ENCODE peak calls at places on chromosome 1, in six cellular contexts. N, I, V, R, W and H are unnamed samples.

GRCh38 chr1:172040466-172040865 is 199.2 kb downstream of the DNM3 start:
- DNase-seq in N (no peak), I (peak; percentile 29), V (no peak), R (no peak), W (peak; percentile 11), H (no peak)

GRCh38 chr1:198830397-198830796 is 191.6 kb downstream of the PTPRC start:
- DNase-seq in N (no peak), I (no peak), V (no peak), R (no peak), W (no peak), H (no peak)

GRCh38 chr1:108858541-108858940 is 1.6 kb upstream of the AKNAD1 start:
- DNase-seq in N (no peak), I (no peak), V (no peak), R (no peak), W (no peak), H (no peak)

GRCh38 chr1:56301791-56302190 is 277.6 kb downstream of the PLPP3 start:
- DNase-seq in N (no peak), I (peak; percentile 29), V (no peak), R (no peak), W (no peak), H (no peak)

GRCh38 chr1:176754663-176755062 is 291.7 kb downstream of the PAPPA2 start:
- DNase-seq in N (no peak), I (no peak), V (no peak), R (no peak), W (no peak), H (no peak)

GRCh38 chr1:237084399-237085077 is 42.6 kb downstream of the RYR2 start:
- DNase-seq in N (no peak), I (no peak), V (no peak), R (no peak), W (no peak), H (no peak)

GRCh38 chr1:18452550-18452949 is 28.2 kb upstream of the KLHDC7A start:
- DNase-seq in N (no peak), I (no peak), V (no peak), R (no peak), W (peak; percentile 37), H (peak; percentile 50)

GRCh38 chr1:99594205-99594604 is 51.7 kb upstream of the PALMD start:
- DNase-seq in N (no peak), I (no peak), V (no peak), R (no peak), W (no peak), H (no peak)

GRCh38 chr1:205817988-205818387 is 5.0 kb upstream of the SLC41A1 start:
- DNase-seq in N (no peak), I (no peak), V (no peak), R (no peak), W (no peak), H (no peak)

GRCh38 chr1:181459067-181459466 is 24.2 kb upstream of the CACNA1E start:
- DNase-seq in N (no peak), I (no peak), V (no peak), R (no peak), W (no peak), H (no peak)

GRCh38 chr1:11156958-11157357 is 32.2 kb upstream of the ANGPTL7 start:
- DNase-seq in N (no peak), I (no peak), V (no peak), R (no peak), W (no peak), H (no peak)

GRCh38 chr1:221611930-221612777 is 129.7 kb downstream of the DUSP10 start:
- DNase-seq in N (no peak), I (peak; percentile 75), V (peak; percentile 83), R (no peak), W (peak; percentile 27), H (no peak)

GRCh38 chr1:116373451-116374339 is 651 bp downstream of the ATP1A1 start:
- DNase-seq in N (peak; percentile 73), I (no peak), V (peak; percentile 60), R (peak; percentile 45), W (peak; percentile 38), H (peak; percentile 59)

GRCh38 chr1:3409737-3410434 is 44.6 kb upstream of the ARHGEF16 start:
- DNase-seq in N (no peak), I (no peak), V (peak; percentile 56), R (no peak), W (peak; percentile 72), H (no peak)

GRCh38 chr1:235290740-235291502 is 37.1 kb downstream of the ARID4B start:
- DNase-seq in N (no peak), I (no peak), V (no peak), R (no peak), W (no peak), H (no peak)

GRCh38 chr1:40532844-40533424 is 1.5 kb downstream of the ZNF684 start:
- DNase-seq in N (no peak), I (no peak), V (no peak), R (no peak), W (peak; percentile 48), H (peak; percentile 52)

GRCh38 chr1:41305576-41306365 is 55.5 kb upstream of the FOXO6 start:
- DNase-seq in N (no peak), I (no peak), V (no peak), R (no peak), W (no peak), H (no peak)

GRCh38 chr1:193058529-193059281 is 455 bp downstream of the UCHL5 start:
- DNase-seq in N (peak; percentile 61), I (no peak), V (peak; percentile 25), R (peak; percentile 2), W (peak; percentile 44), H (peak; percentile 60)

GRCh38 chr1:114718661-114719423 is 2.3 kb upstream of the NRAS start:
- DNase-seq in N (no peak), I (no peak), V (no peak), R (no peak), W (no peak), H (no peak)

GRCh38 chr1:65393345-65393744 is 27.1 kb upstream of the LEPR start:
- DNase-seq in N (no peak), I (no peak), V (no peak), R (no peak), W (no peak), H (peak; percentile 7)

GRCh38 chr1:202439308-202439707 is 90.8 kb downstream of the PPP1R12B start:
- DNase-seq in N (no peak), I (no peak), V (no peak), R (no peak), W (no peak), H (no peak)

GRCh38 chr1:81097860-81098259 is 702.9 kb upstream of the ADGRL2 start:
- DNase-seq in N (no peak), I (no peak), V (no peak), R (no peak), W (no peak), H (no peak)
- TF ChIP-seq CTCF in N (no peak), I (no peak), V (no peak), R (no peak), W (no peak), H (no peak)

GRCh38 chr1:38500352-38500751 is 359.2 kb downstream of the RRAGC start:
- DNase-seq in N (no peak), I (no peak), V (no peak), R (no peak), W (no peak), H (no peak)
- TF ChIP-seq CTCF in N (peak; percentile 10), I (peak; percentile 36), V (no peak), R (no peak), W (no peak), H (no peak)

DNA sequence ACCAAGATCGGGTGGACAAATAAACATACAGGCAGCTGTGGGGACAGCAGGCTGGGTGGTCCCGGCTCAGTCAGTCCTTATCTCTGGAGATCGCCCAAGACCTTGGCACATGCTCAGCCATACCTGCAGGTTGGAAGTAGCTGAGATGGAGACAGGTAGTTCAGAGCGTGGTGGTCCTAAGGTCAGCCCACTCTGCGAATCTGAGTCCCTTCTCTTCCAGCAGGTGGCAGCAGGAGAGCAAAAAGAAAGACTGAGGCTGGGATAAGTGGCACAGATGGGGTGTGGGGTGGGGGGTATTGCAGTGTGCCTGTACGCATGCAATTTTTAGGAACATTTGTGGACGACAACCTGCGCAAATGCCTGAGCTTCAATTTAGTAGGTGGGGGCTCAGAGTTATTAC is 104.9 kb downstream of the TENT5C start:
- DNase-seq in N (no peak), I (no peak), V (no peak), R (no peak), W (no peak), H (no peak)
- TF ChIP-seq CTCF in N (no peak), I (peak; percentile 38), V (no peak), R (no peak), W (peak; percentile 16), H (peak; percentile 33)

GRCh38 chr1:218224101-218224500 is 61.0 kb upstream of the RRP15 start:
- DNase-seq in N (no peak), I (no peak), V (no peak), R (no peak), W (no peak), H (no peak)

GRCh38 chr1:218226005-218226404 is 59.1 kb upstream of the RRP15 start:
- DNase-seq in N (no peak), I (no peak), V (no peak), R (no peak), W (no peak), H (no peak)
- TF ChIP-seq CTCF in N (no peak), I (no peak), V (no peak), R (no peak), W (no peak), H (no peak)

GRCh38 chr1:94693029-94693428 is 127.1 kb upstream of the SLC44A3 start:
- DNase-seq in N (no peak), I (no peak), V (no peak), R (no peak), W (no peak), H (no peak)
- TF ChIP-seq CTCF in N (no peak), I (peak; percentile 25), V (no peak), R (no peak), W (no peak), H (no peak)

DNA sequence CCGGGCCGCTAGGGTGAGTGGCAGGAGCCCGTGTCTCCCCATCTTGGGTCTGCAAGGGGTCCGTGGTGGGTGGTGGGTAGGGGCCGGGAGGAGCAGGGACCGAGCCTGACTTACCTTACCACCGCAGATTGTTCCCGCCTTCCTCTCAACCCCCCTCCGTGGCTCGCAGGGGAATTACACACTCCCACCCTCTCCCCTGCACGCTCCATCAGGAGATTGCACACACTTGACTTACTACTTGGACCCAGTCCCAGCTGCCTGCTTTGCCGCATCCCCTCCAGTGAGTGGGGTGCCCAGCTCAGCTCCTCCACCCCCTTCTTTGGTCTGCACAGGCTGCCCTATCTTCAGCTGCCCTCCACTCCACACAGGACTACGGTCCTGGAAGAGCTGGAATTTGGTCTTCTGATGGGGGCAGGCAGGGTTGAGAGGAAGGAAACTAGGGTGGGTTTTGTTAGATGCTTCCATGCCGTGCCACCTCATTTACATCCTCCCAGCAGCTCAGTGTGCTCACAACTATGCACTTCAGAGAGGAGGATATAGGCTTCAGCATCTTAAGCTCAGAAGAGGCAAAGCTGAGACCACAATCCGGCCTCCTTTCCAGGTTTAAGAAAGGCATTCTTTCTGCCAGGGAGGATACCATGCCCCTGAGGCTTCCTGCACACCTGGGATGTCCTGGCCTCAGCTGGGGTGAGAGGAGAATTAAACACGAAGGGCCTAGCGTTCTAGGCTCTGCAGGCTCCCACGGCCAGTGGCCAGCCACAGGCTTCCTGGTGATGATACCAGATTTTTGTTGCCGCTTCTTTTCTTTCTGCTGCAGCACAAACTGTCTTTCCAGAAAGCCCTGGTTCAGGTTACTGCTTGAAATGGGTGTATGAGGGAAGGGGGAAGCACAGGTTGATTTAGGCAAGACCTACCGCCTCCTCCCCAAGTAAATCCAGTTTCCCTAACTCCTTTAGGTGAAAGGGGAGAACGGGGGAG is 2.3 kb downstream of the KCNC4 start:
- DNase-seq in N (no peak), I (no peak), V (peak; percentile 39), R (no peak), W (peak; percentile 10), H (no peak)
- TF ChIP-seq CTCF in N (no peak), I (no peak), V (no peak), R (no peak), W (no peak), H (no peak)